ENCODE peak calls at places on chromosome 17, in seven cellular contexts. A, S, E, Y, B, P and N are unnamed samples.

GRCh38 chr17:76327689-76328088 is 19.6 kb upstream of the QRICH2 start:
- DNase-seq in A (no peak), S (no peak), E (no peak), Y (no peak), B (no peak), P (no peak), N (no peak)

GRCh38 chr17:51909971-51910370 is 248.5 kb downstream of the CA10 start:
- DNase-seq in A (no peak), S (no peak), E (no peak), Y (no peak), B (no peak), P (no peak), N (no peak)

GRCh38 chr17:78348055-78348745 is 11.7 kb downstream of the SOCS3 start:
- DNase-seq in A (no peak), S (no peak), E (no peak), Y (no peak), B (no peak), P (no peak), N (no peak)

GRCh38 chr17:42034059-42034458 is 14.2 kb downstream of the NKIRAS2 start:
- DNase-seq in A (no peak), S (no peak), E (no peak), Y (no peak), B (no peak), P (no peak), N (no peak)

GRCh38 chr17:57294075-57294474 is 37.8 kb downstream of the MSI2 start:
- DNase-seq in A (no peak), S (no peak), E (peak; percentile 48), Y (no peak), B (no peak), P (no peak), N (peak; percentile 72)

GRCh38 chr17:7884581-7885356 is 3.8 kb upstream of the CHD3 start:
- DNase-seq in A (peak; percentile 50), S (no peak), E (no peak), Y (peak; percentile 24), B (peak; percentile 52), P (no peak), N (peak; percentile 15)

GRCh38 chr17:46742539-46743270 is 75.8 kb downstream of the WNT3 start:
- DNase-seq in A (peak; percentile 81), S (peak; percentile 86), E (no peak), Y (no peak), B (no peak), P (peak; percentile 47), N (peak; percentile 21)

GRCh38 chr17:10618202-10618635 is 38.9 kb downstream of the MYH3 start:
- DNase-seq in A (peak; percentile 77), S (no peak), E (peak; percentile 52), Y (peak; percentile 70), B (peak; percentile 54), P (peak; percentile 60), N (peak; percentile 40)

GRCh38 chr17:72111374-72111773 is 9.4 kb upstream of the SOX9 start:
- DNase-seq in A (no peak), S (no peak), E (peak; percentile 96), Y (no peak), B (no peak), P (no peak), N (peak; percentile 29)

GRCh38 chr17:58960068-58960467 is 146.6 kb downstream of the TRIM37 start:
- DNase-seq in A (no peak), S (peak; percentile 23), E (peak; percentile 38), Y (no peak), B (no peak), P (peak; percentile 32), N (no peak)

GRCh38 chr17:66734544-66734943 is 100.4 kb upstream of the CACNG5 start:
- DNase-seq in A (no peak), S (no peak), E (no peak), Y (no peak), B (no peak), P (no peak), N (no peak)

GRCh38 chr17:4796550-4796915 is 569 bp downstream of the PSMB6 start:
- DNase-seq in A (no peak), S (no peak), E (peak; percentile 29), Y (peak; percentile 37), B (no peak), P (no peak), N (peak; percentile 16)

GRCh38 chr17:45129940-45130639 is 2.2 kb downstream of the PLCD3 start:
- DNase-seq in A (peak; percentile 64), S (no peak), E (no peak), Y (peak; percentile 45), B (no peak), P (no peak), N (no peak)

GRCh38 chr17:44623070-44623725 is 33.1 kb upstream of the MEIOC start:
- DNase-seq in A (no peak), S (no peak), E (no peak), Y (no peak), B (no peak), P (no peak), N (peak; percentile 6)

GRCh38 chr17:83174859-83175550 is 95.6 kb downstream of the METRNL start:
- DNase-seq in A (peak; percentile 39), S (no peak), E (no peak), Y (no peak), B (no peak), P (no peak), N (no peak)

GRCh38 chr17:61698244-61698643 is 107.2 kb upstream of the NACA2 start:
- DNase-seq in A (no peak), S (no peak), E (no peak), Y (no peak), B (no peak), P (no peak), N (no peak)

GRCh38 chr17:29581583-29582253 is 7.7 kb downstream of the GIT1 start:
- DNase-seq in A (no peak), S (no peak), E (peak; percentile 29), Y (no peak), B (no peak), P (no peak), N (peak; percentile 20)

GRCh38 chr17:32161506-32162365 is 19.4 kb downstream of the RHOT1 start:
- DNase-seq in A (peak; percentile 77), S (peak; percentile 92), E (no peak), Y (no peak), B (no peak), P (no peak), N (no peak)

GRCh38 chr17:2025220-2025621 is at the start of gene RTN4RL1:
- DNase-seq in A (peak; percentile 79), S (no peak), E (no peak), Y (peak; percentile 67), B (peak; percentile 68), P (peak; percentile 74), N (peak; percentile 76)

GRCh38 chr17:50634915-50635719 is 436 bp downstream of the ABCC3 start:
- DNase-seq in A (no peak), S (no peak), E (no peak), Y (no peak), B (no peak), P (no peak), N (peak; percentile 21)

GRCh38 chr17:81160306-81160705 is 5.0 kb upstream of the PVALEF start:
- DNase-seq in A (peak; percentile 56), S (no peak), E (no peak), Y (peak; percentile 49), B (peak; percentile 43), P (peak; percentile 34), N (no peak)

GRCh38 chr17:65697661-65698060 is 136.2 kb upstream of the AXIN2 start:
- DNase-seq in A (no peak), S (no peak), E (peak; percentile 67), Y (no peak), B (no peak), P (no peak), N (no peak)

GRCh38 chr17:41959336-41960095 is 7.1 kb upstream of the CNP start:
- DNase-seq in A (no peak), S (no peak), E (no peak), Y (no peak), B (no peak), P (no peak), N (no peak)

GRCh38 chr17:42519546-42520444 is 16.2 kb upstream of the NAGLU start:
- DNase-seq in A (peak; percentile 87), S (peak; percentile 97), E (no peak), Y (peak; percentile 93), B (peak; percentile 95), P (peak; percentile 90), N (no peak)

GRCh38 chr17:40870136-40870535 is 3.1 kb upstream of the KRT12 start:
- DNase-seq in A (no peak), S (no peak), E (no peak), Y (no peak), B (no peak), P (no peak), N (no peak)

GRCh38 chr17:64423881-64424280 is 25.0 kb upstream of the MILR1 start:
- DNase-seq in A (no peak), S (no peak), E (no peak), Y (no peak), B (no peak), P (no peak), N (no peak)

GRCh38 chr17:76968707-76969597 is 100.7 kb downstream of the MGAT5B start:
- DNase-seq in A (peak; percentile 87), S (no peak), E (peak; percentile 74), Y (no peak), B (no peak), P (peak; percentile 23), N (peak; percentile 98)

GRCh38 chr17:49881054-49881402 is 33.2 kb upstream of the TAC4 start:
- DNase-seq in A (no peak), S (no peak), E (no peak), Y (no peak), B (no peak), P (no peak), N (no peak)

GRCh38 chr17:10932938-10933337 is 95.1 kb upstream of the PIRT start:
- DNase-seq in A (no peak), S (no peak), E (no peak), Y (no peak), B (no peak), P (no peak), N (no peak)

GRCh38 chr17:34275881-34276280 is 5.9 kb downstream of the CCL7 start:
- DNase-seq in A (no peak), S (peak; percentile 81), E (no peak), Y (no peak), B (no peak), P (no peak), N (no peak)

GRCh38 chr17:1324201-1324750 is 44.8 kb downstream of the TRARG1 start:
- DNase-seq in A (no peak), S (no peak), E (no peak), Y (no peak), B (no peak), P (no peak), N (no peak)

GRCh38 chr17:80152057-80152831 is 5.3 kb upstream of the EIF4A3 start:
- DNase-seq in A (no peak), S (peak; percentile 68), E (no peak), Y (no peak), B (no peak), P (no peak), N (no peak)

GRCh38 chr17:80477647-80478478 is 1.5 kb upstream of the NPTX1 start:
- DNase-seq in A (no peak), S (no peak), E (no peak), Y (no peak), B (peak; percentile 60), P (no peak), N (peak; percentile 61)

GRCh38 chr17:63431939-63432804 is 13.9 kb downstream of the CYB561 start:
- DNase-seq in A (peak; percentile 45), S (no peak), E (no peak), Y (no peak), B (no peak), P (no peak), N (peak; percentile 88)

GRCh38 chr17:78407387-78407990 is 29.0 kb downstream of the PGS1 start:
- DNase-seq in A (no peak), S (no peak), E (no peak), Y (peak; percentile 56), B (no peak), P (no peak), N (no peak)

GRCh38 chr17:50187741-50188520 is 13.5 kb downstream of the COL1A1 start:
- DNase-seq in A (no peak), S (no peak), E (no peak), Y (no peak), B (no peak), P (no peak), N (no peak)

GRCh38 chr17:38893612-38894011 is 23.8 kb downstream of the LASP1 start:
- DNase-seq in A (no peak), S (no peak), E (no peak), Y (peak; percentile 53), B (no peak), P (peak; percentile 51), N (no peak)